ENCODE peak calls at places on chromosome 7, in five cellular contexts. One of them, this sample, is unnamed.

GRCh38 chr7:135342887-135343286 is 109.2 kb downstream of the STRA8 start:
- DNase-seq in neural progenitor cell: peak
- DNase-seq in CD4-positive, alpha-beta T cell: no peak
- DNase-seq in SK-N-SH: peak
- DNase-seq in fibroblast of lung: no peak
- DNase-seq in this sample: peak

GRCh38 chr7:128217972-128218652 is 23.0 kb upstream of the LEP start:
- DNase-seq in neural progenitor cell: no peak
- DNase-seq in fibroblast of lung: no peak
- DNase-seq in SK-N-SH: peak
- DNase-seq in CD4-positive, alpha-beta T cell: no peak
- DNase-seq in this sample: no peak

GRCh38 chr7:98727146-98727709 is 110.1 kb downstream of the NPTX2 start:
- DNase-seq in fibroblast of lung: no peak
- DNase-seq in SK-N-SH: no peak
- DNase-seq in CD4-positive, alpha-beta T cell: no peak
- DNase-seq in neural progenitor cell: no peak
- DNase-seq in this sample: no peak

GRCh38 chr7:121151663-121152344 is 163.3 kb downstream of the CPED1 start:
- DNase-seq in fibroblast of lung: no peak
- DNase-seq in SK-N-SH: no peak
- DNase-seq in neural progenitor cell: no peak
- DNase-seq in CD4-positive, alpha-beta T cell: no peak
- DNase-seq in this sample: no peak

GRCh38 chr7:90351987-90352386 is 5.5 kb downstream of the GTPBP10 start:
- DNase-seq in neural progenitor cell: no peak
- DNase-seq in fibroblast of lung: no peak
- DNase-seq in CD4-positive, alpha-beta T cell: no peak
- DNase-seq in SK-N-SH: no peak
- DNase-seq in this sample: no peak

GRCh38 chr7:128019330-128019729 is 11.9 kb downstream of the LRRC4 start:
- DNase-seq in CD4-positive, alpha-beta T cell: no peak
- DNase-seq in SK-N-SH: no peak
- DNase-seq in neural progenitor cell: peak
- DNase-seq in fibroblast of lung: no peak
- DNase-seq in this sample: no peak

GRCh38 chr7:83040454-83040853 is 122.2 kb downstream of the PCLO start:
- DNase-seq in fibroblast of lung: no peak
- DNase-seq in CD4-positive, alpha-beta T cell: no peak
- DNase-seq in neural progenitor cell: no peak
- DNase-seq in SK-N-SH: no peak
- DNase-seq in this sample: no peak

GRCh38 chr7:102473271-102473991 is 5.3 kb downstream of the POLR2J start:
- DNase-seq in CD4-positive, alpha-beta T cell: no peak
- DNase-seq in SK-N-SH: no peak
- DNase-seq in fibroblast of lung: no peak
- DNase-seq in neural progenitor cell: no peak
- DNase-seq in this sample: peak

GRCh38 chr7:183496-183895 is 8.9 kb upstream of the FAM20C start:
- DNase-seq in SK-N-SH: no peak
- DNase-seq in fibroblast of lung: no peak
- DNase-seq in CD4-positive, alpha-beta T cell: no peak
- DNase-seq in neural progenitor cell: no peak
- DNase-seq in this sample: no peak

GRCh38 chr7:923108-924041 is 31.1 kb downstream of the ADAP1 start:
- DNase-seq in fibroblast of lung: peak
- DNase-seq in neural progenitor cell: no peak
- DNase-seq in SK-N-SH: no peak
- DNase-seq in CD4-positive, alpha-beta T cell: peak
- DNase-seq in this sample: peak

GRCh38 chr7:82859106-82859850 is 303.4 kb downstream of the PCLO start:
- DNase-seq in fibroblast of lung: no peak
- DNase-seq in neural progenitor cell: no peak
- DNase-seq in SK-N-SH: no peak
- DNase-seq in CD4-positive, alpha-beta T cell: no peak
- DNase-seq in this sample: no peak

GRCh38 chr7:87178320-87178719 is 26.1 kb downstream of the DMTF1 start:
- DNase-seq in neural progenitor cell: no peak
- DNase-seq in fibroblast of lung: no peak
- DNase-seq in SK-N-SH: no peak
- DNase-seq in CD4-positive, alpha-beta T cell: no peak
- DNase-seq in this sample: no peak

GRCh38 chr7:76225379-76225778 is 23.7 kb downstream of the SRRM3 start:
- DNase-seq in fibroblast of lung: peak
- DNase-seq in SK-N-SH: no peak
- DNase-seq in neural progenitor cell: peak
- DNase-seq in CD4-positive, alpha-beta T cell: peak
- DNase-seq in this sample: peak

GRCh38 chr7:3399858-3400257 is 98.8 kb downstream of the SDK1 start:
- DNase-seq in CD4-positive, alpha-beta T cell: no peak
- DNase-seq in fibroblast of lung: peak
- DNase-seq in neural progenitor cell: peak
- DNase-seq in SK-N-SH: no peak
- DNase-seq in this sample: no peak
- TF ChIP-seq CTCF in CD4-positive, alpha-beta T cell: no peak
- TF ChIP-seq CTCF in fibroblast of lung: no peak
- TF ChIP-seq CTCF in neural progenitor cell: peak
- TF ChIP-seq CTCF in SK-N-SH: peak
- TF ChIP-seq CTCF in this sample: no peak

GRCh38 chr7:5686131-5686530 is 95.3 kb downstream of the RNF216 start:
- DNase-seq in neural progenitor cell: no peak
- DNase-seq in fibroblast of lung: no peak
- DNase-seq in CD4-positive, alpha-beta T cell: no peak
- DNase-seq in SK-N-SH: no peak
- DNase-seq in this sample: no peak

GRCh38 chr7:5690931-5691461 is 90.5 kb downstream of the RNF216 start:
- DNase-seq in neural progenitor cell: no peak
- DNase-seq in fibroblast of lung: peak
- DNase-seq in SK-N-SH: no peak
- DNase-seq in CD4-positive, alpha-beta T cell: no peak
- DNase-seq in this sample: peak

GRCh38 chr7:5689716-5690115 is 91.7 kb downstream of the RNF216 start:
- DNase-seq in neural progenitor cell: no peak
- DNase-seq in SK-N-SH: no peak
- DNase-seq in CD4-positive, alpha-beta T cell: no peak
- DNase-seq in fibroblast of lung: no peak
- DNase-seq in this sample: no peak

GRCh38 chr7:5689118-5689517 is 92.3 kb downstream of the RNF216 start:
- DNase-seq in SK-N-SH: no peak
- DNase-seq in neural progenitor cell: no peak
- DNase-seq in CD4-positive, alpha-beta T cell: peak
- DNase-seq in fibroblast of lung: peak
- DNase-seq in this sample: no peak

DNA sequence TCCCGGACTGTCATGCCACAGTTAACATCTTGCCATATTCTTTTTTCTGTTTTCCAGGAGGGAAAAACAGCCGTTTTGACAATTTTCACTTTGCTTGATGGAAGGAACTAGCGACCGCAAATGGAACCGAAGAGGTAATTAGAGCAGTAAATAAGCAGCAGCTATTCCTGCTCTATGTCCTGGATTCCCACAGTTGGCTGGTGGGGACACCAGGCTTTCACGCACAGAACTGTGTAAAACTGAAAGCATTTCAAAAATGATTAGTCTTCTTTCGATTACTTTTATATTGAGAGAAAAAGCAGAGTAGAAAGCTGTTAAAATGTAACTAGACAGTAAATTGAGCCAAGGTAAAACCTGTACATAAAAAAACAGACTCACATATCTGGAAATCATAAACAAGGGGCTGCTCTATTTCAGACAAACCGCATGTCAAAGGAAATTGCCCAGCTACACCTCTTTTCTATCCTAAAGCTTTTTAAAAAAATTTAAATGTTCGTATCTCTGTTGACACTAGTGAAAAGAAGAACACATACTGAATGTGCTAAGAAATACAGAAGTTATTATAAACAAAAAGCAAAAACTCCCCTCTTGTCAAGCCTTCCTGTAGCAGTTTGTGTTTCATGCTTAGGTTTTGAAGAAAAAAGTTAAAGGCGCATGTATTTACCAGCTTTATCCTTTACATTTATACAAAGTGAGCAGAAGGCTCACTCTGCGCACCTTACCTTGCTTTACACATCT is 93.4 kb downstream of the RNF216 start:
- DNase-seq in fibroblast of lung: no peak
- DNase-seq in neural progenitor cell: no peak
- DNase-seq in CD4-positive, alpha-beta T cell: no peak
- DNase-seq in SK-N-SH: no peak
- DNase-seq in this sample: no peak
- H3K27ac ChIP-seq in fibroblast of lung: no peak
- H3K27ac ChIP-seq in neural progenitor cell: no peak
- H3K27ac ChIP-seq in CD4-positive, alpha-beta T cell: peak
- H3K27ac ChIP-seq in SK-N-SH: peak
- H3K27ac ChIP-seq in this sample: peak

DNA sequence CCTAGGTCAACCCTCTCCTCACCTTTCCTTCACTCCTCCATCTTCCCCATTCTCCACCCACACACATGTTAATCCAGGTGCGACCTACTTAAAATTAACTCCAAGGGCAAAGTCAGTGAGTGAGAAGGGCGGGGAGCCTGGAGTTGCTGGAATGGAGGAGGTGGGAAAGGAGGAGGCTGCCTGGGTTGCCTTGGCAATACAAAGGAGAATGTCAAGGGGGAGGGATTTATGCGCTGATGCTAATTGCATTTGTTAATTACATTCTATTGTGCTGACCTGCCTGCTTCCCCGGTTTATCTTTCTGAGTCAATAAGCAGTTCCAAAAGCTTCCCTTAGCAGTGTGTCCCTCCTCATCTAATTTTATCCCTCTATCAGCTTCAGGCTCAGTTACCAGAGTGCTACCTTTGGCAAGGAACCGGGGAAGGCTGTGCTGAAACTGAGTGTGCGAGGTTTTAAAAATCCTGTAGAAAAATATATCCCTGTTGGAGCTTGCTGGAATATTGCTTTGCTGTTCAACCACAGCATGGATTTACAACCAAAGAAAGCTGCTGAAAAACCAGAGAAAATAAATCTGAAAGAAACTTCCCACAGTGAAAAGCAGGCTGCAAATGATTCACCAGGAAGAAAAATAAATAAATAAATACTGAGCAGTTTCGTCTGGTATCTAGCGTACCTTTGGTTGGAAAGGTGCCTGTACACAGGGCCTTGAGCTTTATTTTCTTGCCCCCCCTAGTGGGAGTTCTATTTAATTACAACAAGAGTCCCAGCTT is 113.2 kb upstream of the DGKB start:
- DNase-seq in neural progenitor cell: peak
- DNase-seq in CD4-positive, alpha-beta T cell: no peak
- DNase-seq in SK-N-SH: peak
- DNase-seq in fibroblast of lung: peak
- DNase-seq in this sample: peak
- TF ChIP-seq CTCF in neural progenitor cell: peak
- TF ChIP-seq CTCF in CD4-positive, alpha-beta T cell: peak
- TF ChIP-seq CTCF in SK-N-SH: peak
- TF ChIP-seq CTCF in fibroblast of lung: peak
- TF ChIP-seq CTCF in this sample: peak

GRCh38 chr7:42155836-42156540 is 81.0 kb downstream of the GLI3 start:
- DNase-seq in neural progenitor cell: no peak
- DNase-seq in SK-N-SH: no peak
- DNase-seq in CD4-positive, alpha-beta T cell: no peak
- DNase-seq in fibroblast of lung: no peak
- DNase-seq in this sample: peak

GRCh38 chr7:42156541-42156865 is 80.5 kb downstream of the GLI3 start:
- DNase-seq in SK-N-SH: no peak
- DNase-seq in neural progenitor cell: no peak
- DNase-seq in fibroblast of lung: no peak
- DNase-seq in CD4-positive, alpha-beta T cell: no peak
- DNase-seq in this sample: peak

GRCh38 chr7:42159150-42159549 is 77.9 kb downstream of the GLI3 start:
- DNase-seq in SK-N-SH: no peak
- DNase-seq in CD4-positive, alpha-beta T cell: no peak
- DNase-seq in neural progenitor cell: no peak
- DNase-seq in fibroblast of lung: no peak
- DNase-seq in this sample: no peak

GRCh38 chr7:42154168-42154567 is 82.8 kb downstream of the GLI3 start:
- DNase-seq in SK-N-SH: no peak
- DNase-seq in neural progenitor cell: no peak
- DNase-seq in CD4-positive, alpha-beta T cell: no peak
- DNase-seq in fibroblast of lung: no peak
- DNase-seq in this sample: no peak

DNA sequence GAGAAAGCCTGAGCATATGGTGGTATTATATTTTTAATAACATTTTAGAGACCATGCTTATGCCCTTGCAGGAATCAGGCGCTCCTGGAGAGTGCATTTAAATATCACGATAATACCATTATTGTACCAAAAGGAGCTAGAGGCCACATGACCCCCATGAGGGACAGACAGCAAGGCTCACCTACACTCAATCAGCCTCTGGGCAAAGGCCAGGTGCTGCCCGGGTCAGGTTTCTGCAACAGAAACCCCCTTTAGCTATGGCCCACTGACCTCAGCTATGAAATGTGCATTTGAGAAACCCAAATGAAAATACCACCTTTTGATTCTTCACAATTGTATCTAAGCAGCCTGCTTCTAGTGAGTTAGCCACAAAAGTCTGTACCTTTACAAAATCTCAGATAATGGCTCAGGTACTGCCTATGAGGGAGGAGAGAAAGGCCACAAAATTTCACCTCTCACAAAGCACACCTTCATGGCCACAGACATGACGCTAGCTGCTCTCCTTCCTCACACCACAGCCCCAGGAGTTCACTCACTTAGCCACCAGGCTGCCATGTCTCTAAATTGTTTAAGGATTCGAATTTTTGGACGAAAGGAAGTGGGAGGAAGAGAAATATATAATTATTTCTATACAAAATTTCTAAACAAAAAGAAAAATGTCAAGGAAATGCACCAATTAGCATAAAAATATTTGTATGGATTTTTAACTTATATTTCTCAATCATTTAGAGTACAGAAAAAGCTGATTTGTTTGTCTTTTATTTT is 79.9 kb downstream of the GLI3 start:
- DNase-seq in CD4-positive, alpha-beta T cell: no peak
- DNase-seq in neural progenitor cell: no peak
- DNase-seq in fibroblast of lung: no peak
- DNase-seq in SK-N-SH: no peak
- DNase-seq in this sample: no peak
- H3K27ac ChIP-seq in CD4-positive, alpha-beta T cell: no peak
- H3K27ac ChIP-seq in neural progenitor cell: peak
- H3K27ac ChIP-seq in fibroblast of lung: no peak
- H3K27ac ChIP-seq in SK-N-SH: no peak
- H3K27ac ChIP-seq in this sample: peak

GRCh38 chr7:17534348-17534747 is 235.9 kb downstream of the AHR start:
- DNase-seq in fibroblast of lung: no peak
- DNase-seq in CD4-positive, alpha-beta T cell: no peak
- DNase-seq in neural progenitor cell: no peak
- DNase-seq in SK-N-SH: no peak
- DNase-seq in this sample: no peak

GRCh38 chr7:17530249-17530648 is 231.8 kb downstream of the AHR start:
- DNase-seq in CD4-positive, alpha-beta T cell: no peak
- DNase-seq in fibroblast of lung: peak
- DNase-seq in neural progenitor cell: no peak
- DNase-seq in SK-N-SH: no peak
- DNase-seq in this sample: no peak

GRCh38 chr7:17528636-17529035 is 230.2 kb downstream of the AHR start:
- DNase-seq in fibroblast of lung: no peak
- DNase-seq in neural progenitor cell: no peak
- DNase-seq in CD4-positive, alpha-beta T cell: no peak
- DNase-seq in SK-N-SH: no peak
- DNase-seq in this sample: no peak

GRCh38 chr7:17532861-17533404 is 234.5 kb downstream of the AHR start:
- DNase-seq in fibroblast of lung: peak
- DNase-seq in SK-N-SH: no peak
- DNase-seq in neural progenitor cell: no peak
- DNase-seq in CD4-positive, alpha-beta T cell: no peak
- DNase-seq in this sample: no peak

GRCh38 chr7:17530741-17531417 is 232.4 kb downstream of the AHR start:
- DNase-seq in neural progenitor cell: peak
- DNase-seq in fibroblast of lung: peak
- DNase-seq in SK-N-SH: no peak
- DNase-seq in CD4-positive, alpha-beta T cell: no peak
- DNase-seq in this sample: no peak
- TF ChIP-seq CTCF in neural progenitor cell: peak
- TF ChIP-seq CTCF in fibroblast of lung: no peak
- TF ChIP-seq CTCF in SK-N-SH: peak
- TF ChIP-seq CTCF in CD4-positive, alpha-beta T cell: no peak
- TF ChIP-seq CTCF in this sample: peak